ENCODE peak calls at places on chromosomes 11 and 22, in four cellular contexts. One of them, this sample, is unnamed. For H3K4me1, the result is how much of the 10 kb centered on the place peaks cover.

GRCh38 chr11:2305862-2306823 is 4.3 kb downstream of the TSPAN32 start:
- DNase-seq in neuronal stem cell: no peak
- DNase-seq in IMR-90: peak
- DNase-seq in trophoblast cell: no peak
- DNase-seq in this sample: peak

GRCh38 chr11:113806403-113806802 is 26.8 kb downstream of the CLDN25 start:
- DNase-seq in trophoblast cell: peak
- DNase-seq in neuronal stem cell: peak
- DNase-seq in IMR-90: peak
- DNase-seq in this sample: peak

GRCh38 chr11:75639752-75640151 is 29.1 kb downstream of the MAP6 start:
- DNase-seq in IMR-90: peak
- DNase-seq in neuronal stem cell: no peak
- DNase-seq in trophoblast cell: no peak
- DNase-seq in this sample: no peak

GRCh38 chr11:7892751-7893356 is 38.2 kb downstream of the OR10A6 start:
- DNase-seq in trophoblast cell: peak
- DNase-seq in IMR-90: peak
- DNase-seq in neuronal stem cell: peak
- DNase-seq in this sample: no peak

GRCh38 chr22:37533995-37534394 is 14.8 kb upstream of the CARD10 start:
- DNase-seq in neuronal stem cell: no peak
- DNase-seq in trophoblast cell: no peak
- DNase-seq in IMR-90: peak
- DNase-seq in this sample: no peak

GRCh38 chr22:38422615-38423511 is 32.1 kb downstream of the KCNJ4 start:
- DNase-seq in IMR-90: no peak
- DNase-seq in neuronal stem cell: no peak
- DNase-seq in trophoblast cell: no peak
- DNase-seq in this sample: peak

GRCh38 chr22:43837666-43838065 is 24.6 kb downstream of the SULT4A1 start:
- DNase-seq in IMR-90: no peak
- DNase-seq in neuronal stem cell: no peak
- DNase-seq in trophoblast cell: no peak
- DNase-seq in this sample: no peak

GRCh38 chr22:31262369-31263133 is 29.7 kb downstream of the PIK3IP1 start:
- DNase-seq in neuronal stem cell: no peak
- DNase-seq in IMR-90: no peak
- DNase-seq in trophoblast cell: no peak
- DNase-seq in this sample: no peak

GRCh38 chr22:30944986-30945385 is 23.6 kb downstream of the MORC2 start:
- DNase-seq in IMR-90: no peak
- DNase-seq in trophoblast cell: no peak
- DNase-seq in neuronal stem cell: no peak
- DNase-seq in this sample: no peak

GRCh38 chr11:121250843-121251242 is 41.7 kb upstream of the SC5D start:
- DNase-seq in IMR-90: no peak
- DNase-seq in trophoblast cell: no peak
- DNase-seq in neuronal stem cell: no peak
- DNase-seq in this sample: no peak

GRCh38 chr11:70931430-70931829 is 320.9 kb downstream of the SHANK2 start:
- DNase-seq in neuronal stem cell: no peak
- DNase-seq in trophoblast cell: no peak
- DNase-seq in IMR-90: no peak
- DNase-seq in this sample: no peak

GRCh38 chr22:23743303-23743705 is 7.6 kb downstream of the ZNF70 start:
- DNase-seq in IMR-90: no peak
- DNase-seq in neuronal stem cell: no peak
- DNase-seq in trophoblast cell: no peak
- DNase-seq in this sample: no peak

GRCh38 chr11:60485987-60486386 is 6.6 kb upstream of the MS4A12 start:
- DNase-seq in IMR-90: no peak
- DNase-seq in neuronal stem cell: peak
- DNase-seq in trophoblast cell: peak
- DNase-seq in this sample: peak

GRCh38 chr11:59616396-59616982 is 915 bp upstream of the OSBP start:
- DNase-seq in trophoblast cell: no peak
- DNase-seq in IMR-90: no peak
- DNase-seq in neuronal stem cell: no peak
- DNase-seq in this sample: no peak

GRCh38 chr22:24247564-24248344 is 2.9 kb upstream of the GGT5 start:
- DNase-seq in trophoblast cell: peak
- DNase-seq in neuronal stem cell: peak
- DNase-seq in IMR-90: peak
- DNase-seq in this sample: peak

GRCh38 chr11:61950035-61950547 is at the start of gene BEST1:
- DNase-seq in IMR-90: no peak
- DNase-seq in trophoblast cell: no peak
- DNase-seq in neuronal stem cell: no peak
- DNase-seq in this sample: no peak

GRCh38 chr11:88569342-88569741 is 231.8 kb upstream of the CTSC start:
- DNase-seq in IMR-90: peak
- DNase-seq in trophoblast cell: no peak
- DNase-seq in neuronal stem cell: no peak
- DNase-seq in this sample: no peak

DNA sequence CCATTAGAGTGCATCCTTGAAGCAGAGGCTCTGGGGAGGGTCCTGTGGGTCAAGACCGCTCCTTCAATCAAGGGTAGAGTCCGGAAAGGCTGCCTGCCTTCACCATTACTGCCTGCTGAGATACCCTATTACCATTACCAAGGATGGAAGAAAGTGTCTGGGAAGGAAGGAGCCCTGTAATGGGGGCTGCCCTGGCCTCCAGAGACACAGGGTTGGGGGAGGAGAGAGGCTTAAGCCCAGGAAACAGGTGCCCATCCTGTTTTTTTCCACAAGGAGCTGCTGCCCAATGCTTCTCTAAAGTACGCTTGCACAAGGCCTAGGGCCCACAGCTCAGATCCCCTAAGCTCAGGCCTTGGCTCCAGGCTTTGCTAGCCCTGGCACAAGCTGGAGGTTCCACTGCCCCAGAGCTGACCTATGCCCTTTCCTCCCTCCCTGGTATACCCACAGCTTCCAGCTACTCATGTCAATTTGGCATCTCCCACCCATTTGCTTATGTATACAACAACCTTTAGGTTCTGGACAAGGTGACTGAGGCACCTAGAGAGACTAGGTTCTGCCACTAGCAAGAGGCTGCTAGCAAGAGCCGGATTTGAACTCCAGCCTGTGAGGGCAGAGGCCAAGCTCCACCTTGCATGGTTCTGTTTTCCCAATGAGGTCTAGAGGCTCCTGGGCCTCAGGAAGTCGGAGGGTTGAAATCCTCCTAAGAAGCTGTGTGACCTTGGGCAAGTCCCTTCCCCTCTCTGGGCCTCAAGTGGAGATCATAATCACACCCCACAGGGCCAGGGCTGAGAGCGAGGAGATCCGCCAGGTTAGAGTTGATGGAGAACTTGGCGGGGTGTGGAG is 1.5 kb upstream of the PLCB3 start:
- DNase-seq in neuronal stem cell: no peak
- DNase-seq in IMR-90: no peak
- DNase-seq in trophoblast cell: no peak
- DNase-seq in this sample: peak
- H3K4me1 ChIP-seq in neuronal stem cell: under half
- H3K4me1 ChIP-seq in IMR-90: under half
- H3K4me1 ChIP-seq in trophoblast cell: under half
- H3K4me1 ChIP-seq in this sample: under half

DNA sequence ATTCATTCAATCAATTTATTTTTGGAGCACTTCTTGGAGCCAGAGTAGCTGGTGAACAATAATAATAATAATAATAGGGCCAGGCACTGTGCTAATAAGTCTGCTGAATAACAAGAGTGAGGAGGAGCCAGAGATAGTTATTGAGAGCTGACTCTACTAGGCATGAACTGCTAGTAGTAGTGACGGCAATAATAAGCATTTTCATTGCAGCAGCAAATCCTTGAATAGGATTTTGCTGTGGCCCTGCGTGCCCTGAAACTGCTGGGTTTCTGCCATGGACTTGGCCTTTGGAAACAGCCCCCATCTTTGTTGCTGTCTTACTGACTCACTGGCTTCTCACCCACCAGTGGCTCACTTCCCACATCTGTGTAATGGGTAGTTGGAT is 545.9 kb downstream of the MIAT start:
- DNase-seq in neuronal stem cell: no peak
- DNase-seq in IMR-90: no peak
- DNase-seq in trophoblast cell: no peak
- DNase-seq in this sample: no peak
- H2AK5ac ChIP-seq in neuronal stem cell: peak
- H2AK5ac ChIP-seq in IMR-90: no peak
- H2AK5ac ChIP-seq in trophoblast cell: no peak
- H2AK5ac ChIP-seq in this sample: no peak

GRCh38 chr11:128359515-128359914 is 227.8 kb downstream of the ETS1 start:
- DNase-seq in IMR-90: peak
- DNase-seq in neuronal stem cell: no peak
- DNase-seq in trophoblast cell: no peak
- DNase-seq in this sample: no peak

GRCh38 chr11:128356992-128357391 is 230.4 kb downstream of the ETS1 start:
- DNase-seq in IMR-90: no peak
- DNase-seq in trophoblast cell: no peak
- DNase-seq in neuronal stem cell: no peak
- DNase-seq in this sample: no peak

GRCh38 chr11:128365044-128365443 is 222.3 kb downstream of the ETS1 start:
- DNase-seq in neuronal stem cell: peak
- DNase-seq in trophoblast cell: peak
- DNase-seq in IMR-90: peak
- DNase-seq in this sample: no peak

GRCh38 chr11:128355558-128355957 is 231.8 kb downstream of the ETS1 start:
- DNase-seq in trophoblast cell: no peak
- DNase-seq in IMR-90: no peak
- DNase-seq in neuronal stem cell: no peak
- DNase-seq in this sample: no peak

GRCh38 chr11:128361451-128362020 is 225.8 kb downstream of the ETS1 start:
- DNase-seq in trophoblast cell: no peak
- DNase-seq in IMR-90: peak
- DNase-seq in neuronal stem cell: no peak
- DNase-seq in this sample: no peak
- H4K8ac ChIP-seq in trophoblast cell: no peak
- H4K8ac ChIP-seq in IMR-90: no peak
- H4K8ac ChIP-seq in neuronal stem cell: no peak
- H4K8ac ChIP-seq in this sample: no peak

DNA sequence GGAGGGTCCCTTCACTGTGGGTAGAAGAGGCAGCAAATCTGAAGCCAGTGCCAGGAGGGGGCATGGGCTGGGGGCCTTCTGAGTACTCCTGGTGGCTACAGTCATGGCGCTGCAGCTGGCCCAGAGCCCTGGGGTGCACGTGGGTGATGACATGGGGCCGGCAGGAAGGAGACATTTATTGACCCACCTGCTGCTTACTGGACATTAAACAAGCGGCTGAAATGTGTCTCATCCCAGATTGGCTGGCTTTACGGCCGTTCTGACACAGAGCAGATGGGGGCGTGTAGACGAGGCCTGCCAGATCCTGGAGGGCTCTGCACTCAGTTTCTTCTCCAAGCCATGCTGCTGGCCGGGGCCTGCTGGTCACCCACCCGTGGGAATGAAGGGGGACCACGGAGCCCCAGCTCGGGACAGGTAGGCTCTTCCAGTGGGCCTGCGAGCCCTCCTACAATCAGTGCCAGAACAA is 906.9 kb downstream of the BRD1 start:
- DNase-seq in neuronal stem cell: no peak
- DNase-seq in IMR-90: no peak
- DNase-seq in trophoblast cell: no peak
- DNase-seq in this sample: peak
- H3K4me1 ChIP-seq in neuronal stem cell: under half
- H3K4me1 ChIP-seq in IMR-90: under half
- H3K4me1 ChIP-seq in trophoblast cell: under half
- H3K4me1 ChIP-seq in this sample: under half